ENCODE peak calls at places on chromosome 13, in seven cellular contexts. One of them, this sample, is unnamed. For H3K27me3, the result is how much of the 10 kb centered on the place peaks cover.

GRCh38 chr13:40875583-40875982 is 86.2 kb downstream of the SLC25A15 start:
- DNase-seq in prostate gland: no peak
- DNase-seq in vagina: no peak
- DNase-seq in body of pancreas: no peak
- DNase-seq in cardiac muscle cell: no peak
- DNase-seq in esophagus muscularis mucosa: no peak
- DNase-seq in suprapubic skin: no peak
- DNase-seq in this sample: no peak

GRCh38 chr13:37383856-37384255 is 214.7 kb downstream of the POSTN start:
- DNase-seq in suprapubic skin: no peak
- DNase-seq in cardiac muscle cell: no peak
- DNase-seq in body of pancreas: no peak
- DNase-seq in esophagus muscularis mucosa: no peak
- DNase-seq in vagina: no peak
- DNase-seq in prostate gland: no peak
- DNase-seq in this sample: no peak

GRCh38 chr13:86960876-86961275 is 710.3 kb upstream of the SLITRK5 start:
- DNase-seq in vagina: no peak
- DNase-seq in body of pancreas: no peak
- DNase-seq in esophagus muscularis mucosa: no peak
- DNase-seq in prostate gland: no peak
- DNase-seq in suprapubic skin: no peak
- DNase-seq in cardiac muscle cell: no peak
- DNase-seq in this sample: no peak

GRCh38 chr13:106318941-106319411 is 216.5 kb downstream of the EFNB2 start:
- DNase-seq in body of pancreas: no peak
- DNase-seq in suprapubic skin: no peak
- DNase-seq in cardiac muscle cell: peak
- DNase-seq in prostate gland: no peak
- DNase-seq in vagina: no peak
- DNase-seq in esophagus muscularis mucosa: no peak
- DNase-seq in this sample: no peak

GRCh38 chr13:47294691-47295090 is 397.8 kb upstream of the HTR2A start:
- DNase-seq in prostate gland: no peak
- DNase-seq in cardiac muscle cell: no peak
- DNase-seq in vagina: no peak
- DNase-seq in suprapubic skin: no peak
- DNase-seq in esophagus muscularis mucosa: no peak
- DNase-seq in body of pancreas: no peak
- DNase-seq in this sample: no peak

GRCh38 chr13:101925731-101926130 is 473.3 kb downstream of the ITGBL1 start:
- DNase-seq in body of pancreas: no peak
- DNase-seq in prostate gland: no peak
- DNase-seq in vagina: no peak
- DNase-seq in esophagus muscularis mucosa: no peak
- DNase-seq in cardiac muscle cell: no peak
- DNase-seq in suprapubic skin: no peak
- DNase-seq in this sample: no peak

GRCh38 chr13:73034901-73035300 is 23.9 kb upstream of the KLF5 start:
- DNase-seq in body of pancreas: no peak
- DNase-seq in esophagus muscularis mucosa: no peak
- DNase-seq in cardiac muscle cell: no peak
- DNase-seq in suprapubic skin: no peak
- DNase-seq in prostate gland: no peak
- DNase-seq in vagina: no peak
- DNase-seq in this sample: no peak

GRCh38 chr13:53873558-53873957 is 844.9 kb downstream of the OLFM4 start:
- DNase-seq in suprapubic skin: no peak
- DNase-seq in body of pancreas: no peak
- DNase-seq in vagina: no peak
- DNase-seq in esophagus muscularis mucosa: no peak
- DNase-seq in prostate gland: no peak
- DNase-seq in cardiac muscle cell: no peak
- DNase-seq in this sample: peak

GRCh38 chr13:98202026-98202425 is 25.0 kb upstream of the RNF113B start:
- DNase-seq in esophagus muscularis mucosa: no peak
- DNase-seq in body of pancreas: peak
- DNase-seq in prostate gland: no peak
- DNase-seq in suprapubic skin: no peak
- DNase-seq in vagina: no peak
- DNase-seq in cardiac muscle cell: no peak
- DNase-seq in this sample: no peak

GRCh38 chr13:98206946-98207345 is 29.9 kb upstream of the RNF113B start:
- DNase-seq in esophagus muscularis mucosa: no peak
- DNase-seq in cardiac muscle cell: peak
- DNase-seq in body of pancreas: no peak
- DNase-seq in suprapubic skin: no peak
- DNase-seq in prostate gland: peak
- DNase-seq in vagina: no peak
- DNase-seq in this sample: no peak

GRCh38 chr13:98207411-98207810 is 30.3 kb upstream of the RNF113B start:
- DNase-seq in vagina: no peak
- DNase-seq in body of pancreas: no peak
- DNase-seq in prostate gland: no peak
- DNase-seq in suprapubic skin: no peak
- DNase-seq in esophagus muscularis mucosa: no peak
- DNase-seq in cardiac muscle cell: no peak
- DNase-seq in this sample: no peak

GRCh38 chr13:98203641-98204326 is 26.7 kb upstream of the RNF113B start:
- DNase-seq in cardiac muscle cell: no peak
- DNase-seq in esophagus muscularis mucosa: no peak
- DNase-seq in prostate gland: no peak
- DNase-seq in body of pancreas: no peak
- DNase-seq in suprapubic skin: no peak
- DNase-seq in vagina: no peak
- DNase-seq in this sample: no peak

DNA sequence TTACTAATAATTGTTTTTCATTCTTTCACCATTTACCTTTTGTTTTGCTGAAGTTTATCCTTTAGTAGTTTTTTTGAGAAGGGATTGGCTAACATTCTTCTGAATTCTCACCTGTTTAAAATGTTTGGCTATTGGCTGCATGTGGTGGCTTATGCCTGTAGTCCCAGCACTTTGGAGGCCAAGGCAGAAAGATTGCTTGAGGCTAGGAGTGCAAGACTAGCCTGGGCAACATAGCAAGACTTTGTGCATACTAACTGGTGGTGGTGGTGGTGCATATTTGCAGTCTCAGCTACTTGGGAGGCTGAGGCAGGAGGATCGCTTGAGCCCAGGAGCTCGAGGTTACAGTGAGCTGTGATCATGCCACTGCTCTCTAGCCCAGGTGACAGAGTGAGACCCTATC is 27.5 kb upstream of the RNF113B start:
- DNase-seq in vagina: no peak
- DNase-seq in prostate gland: no peak
- DNase-seq in cardiac muscle cell: no peak
- DNase-seq in esophagus muscularis mucosa: no peak
- DNase-seq in body of pancreas: no peak
- DNase-seq in suprapubic skin: no peak
- DNase-seq in this sample: no peak
- H3K27ac ChIP-seq in vagina: no peak
- H3K27ac ChIP-seq in prostate gland: no peak
- H3K27ac ChIP-seq in cardiac muscle cell: no peak
- H3K27ac ChIP-seq in esophagus muscularis mucosa: no peak
- H3K27ac ChIP-seq in body of pancreas: no peak
- H3K27ac ChIP-seq in suprapubic skin: no peak
- H3K27ac ChIP-seq in this sample: no peak

DNA sequence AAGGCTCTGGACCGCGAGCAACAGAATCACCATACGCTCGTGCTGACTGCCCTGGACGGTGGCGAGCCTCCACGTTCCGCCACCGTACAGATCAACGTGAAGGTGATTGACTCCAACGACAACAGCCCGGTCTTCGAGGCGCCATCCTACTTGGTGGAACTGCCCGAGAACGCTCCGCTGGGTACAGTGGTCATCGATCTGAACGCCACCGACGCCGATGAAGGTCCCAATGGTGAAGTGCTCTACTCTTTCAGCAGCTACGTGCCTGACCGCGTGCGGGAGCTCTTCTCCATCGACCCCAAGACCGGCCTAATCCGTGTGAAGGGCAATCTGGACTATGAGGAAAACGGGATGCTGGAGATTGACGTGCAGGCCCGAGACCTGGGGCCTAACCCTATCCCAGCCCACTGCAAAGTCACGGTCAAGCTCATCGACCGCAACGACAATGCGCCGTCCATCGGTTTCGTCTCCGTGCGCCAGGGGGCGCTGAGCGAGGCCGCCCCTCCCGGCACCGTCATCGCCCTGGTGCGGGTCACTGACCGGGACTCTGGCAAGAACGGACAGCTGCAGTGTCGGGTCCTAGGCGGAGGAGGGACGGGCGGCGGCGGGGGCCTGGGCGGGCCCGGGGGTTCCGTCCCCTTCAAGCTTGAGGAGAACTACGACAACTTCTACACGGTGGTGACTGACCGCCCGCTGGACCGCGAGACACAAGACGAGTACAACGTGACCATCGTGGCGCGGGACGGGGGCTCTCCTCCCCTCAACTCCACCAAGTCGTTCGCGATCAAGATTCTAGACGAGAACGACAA is 1.8 kb downstream of the PCDH17 start:
- DNase-seq in suprapubic skin: peak
- DNase-seq in vagina: no peak
- DNase-seq in esophagus muscularis mucosa: peak
- DNase-seq in prostate gland: no peak
- DNase-seq in body of pancreas: peak
- DNase-seq in cardiac muscle cell: peak
- DNase-seq in this sample: peak
- H3K27me3 ChIP-seq in suprapubic skin: half or more
- H3K27me3 ChIP-seq in vagina: under half
- H3K27me3 ChIP-seq in esophagus muscularis mucosa: under half
- H3K27me3 ChIP-seq in prostate gland: under half
- H3K27me3 ChIP-seq in body of pancreas: under half
- H3K27me3 ChIP-seq in cardiac muscle cell: under half
- H3K27me3 ChIP-seq in this sample: under half

GRCh38 chr13:33262069-33262487 is 23.5 kb downstream of the STARD13 start:
- DNase-seq in body of pancreas: no peak
- DNase-seq in cardiac muscle cell: no peak
- DNase-seq in prostate gland: no peak
- DNase-seq in esophagus muscularis mucosa: no peak
- DNase-seq in suprapubic skin: no peak
- DNase-seq in vagina: no peak
- DNase-seq in this sample: no peak
- H3K27ac ChIP-seq in body of pancreas: peak
- H3K27ac ChIP-seq in cardiac muscle cell: peak
- H3K27ac ChIP-seq in prostate gland: no peak
- H3K27ac ChIP-seq in esophagus muscularis mucosa: peak
- H3K27ac ChIP-seq in suprapubic skin: peak
- H3K27ac ChIP-seq in vagina: peak
- H3K27ac ChIP-seq in this sample: peak

GRCh38 chr13:20165417-20166257 is 4.8 kb upstream of the GJA3 start:
- DNase-seq in vagina: no peak
- DNase-seq in body of pancreas: no peak
- DNase-seq in suprapubic skin: no peak
- DNase-seq in esophagus muscularis mucosa: no peak
- DNase-seq in cardiac muscle cell: no peak
- DNase-seq in prostate gland: no peak
- DNase-seq in this sample: no peak
- H3K27me3 ChIP-seq in vagina: under half
- H3K27me3 ChIP-seq in body of pancreas: under half
- H3K27me3 ChIP-seq in suprapubic skin: under half
- H3K27me3 ChIP-seq in esophagus muscularis mucosa: under half
- H3K27me3 ChIP-seq in cardiac muscle cell: under half
- H3K27me3 ChIP-seq in prostate gland: under half
- H3K27me3 ChIP-seq in this sample: under half

This sample was measured in right cardiac atrium.